ENCODE peak calls at places on chromosomes 2 and 18, in six cellular contexts. J is AG04450; Y is Peyer's patch; B is cardiac muscle cell; W is effector memory CD4-positive, alpha-beta T cell; H is CD4-positive, CD25-positive, alpha-beta regulatory T cell. X is an unnamed sample.

GRCh38 chr2:232375164-232375563 is 3.4 kb upstream of the ALPP start:
- DNase-seq in J (no peak), Y (no peak), B (no peak), W (no peak), H (no peak), X (no peak)

GRCh38 chr2:162989507-162989906 is 150.9 kb upstream of the KCNH7 start:
- DNase-seq in J (no peak), Y (no peak), B (peak; percentile 19), W (no peak), H (no peak), X (no peak)

GRCh38 chr2:23556929-23557328 is 171.9 kb downstream of the KLHL29 start:
- DNase-seq in J (no peak), Y (no peak), B (no peak), W (no peak), H (no peak), X (no peak)

GRCh38 chr18:70454705-70455322 is 166.0 kb downstream of the SOCS6 start:
- DNase-seq in J (peak; percentile 53), Y (no peak), B (peak; percentile 77), W (peak; percentile 2), H (no peak), X (peak; percentile 29)

GRCh38 chr2:2840681-2841300 is 509.7 kb upstream of the MYT1L start:
- DNase-seq in J (no peak), Y (no peak), B (no peak), W (no peak), H (no peak), X (no peak)

GRCh38 chr2:191296083-191297006 is 51.1 kb downstream of the MYO1B start:
- DNase-seq in J (no peak), Y (no peak), B (no peak), W (no peak), H (no peak), X (no peak)

GRCh38 chr2:39730685-39731302 is 48.3 kb downstream of the THUMPD2 start:
- DNase-seq in J (no peak), Y (no peak), B (peak; percentile 32), W (no peak), H (no peak), X (no peak)

GRCh38 chr2:126720647-126721046 is 64.7 kb downstream of the GYPC start:
- DNase-seq in J (no peak), Y (no peak), B (no peak), W (no peak), H (no peak), X (no peak)

GRCh38 chr2:36214682-36215081 is 140.9 kb upstream of the CRIM1 start:
- DNase-seq in J (no peak), Y (no peak), B (peak; percentile 8), W (no peak), H (no peak), X (no peak)

GRCh38 chr18:4639628-4640310 is 184.7 kb upstream of the DLGAP1 start:
- DNase-seq in J (no peak), Y (no peak), B (no peak), W (no peak), H (no peak), X (peak; percentile 10)

GRCh38 chr2:216344206-216344957 is 27.9 kb downstream of the MARCHF4 start:
- DNase-seq in J (no peak), Y (no peak), B (no peak), W (no peak), H (no peak), X (no peak)

GRCh38 chr2:213545481-213545880 is 261.2 kb downstream of the SPAG16 start:
- DNase-seq in J (no peak), Y (no peak), B (no peak), W (no peak), H (no peak), X (no peak)

GRCh38 chr2:66301073-66301766 is 133.7 kb upstream of the MEIS1 start:
- DNase-seq in J (no peak), Y (no peak), B (peak; percentile 8), W (no peak), H (no peak), X (no peak)

GRCh38 chr2:187187521-187187920 is 260.5 kb downstream of the CALCRL start:
- DNase-seq in J (no peak), Y (no peak), B (no peak), W (no peak), H (no peak), X (no peak)

GRCh38 chr2:168697668-168698121 is 104.7 kb upstream of the NOSTRIN start:
- DNase-seq in J (no peak), Y (no peak), B (no peak), W (no peak), H (no peak), X (no peak)

GRCh38 chr2:165699931-165700330 is 94.1 kb downstream of the GALNT3 start:
- DNase-seq in J (no peak), Y (no peak), B (no peak), W (no peak), H (no peak), X (no peak)

GRCh38 chr2:110852541-110853263 is 120.3 kb downstream of the ACOXL start:
- DNase-seq in J (no peak), Y (no peak), B (no peak), W (peak; percentile 36), H (no peak), X (no peak)

GRCh38 chr2:215003001-215003400 is 135.4 kb downstream of the ABCA12 start:
- DNase-seq in J (no peak), Y (no peak), B (no peak), W (no peak), H (no peak), X (no peak)

GRCh38 chr2:240350696-240351087 is 84.8 kb upstream of the GPC1 start:
- DNase-seq in J (no peak), Y (no peak), B (no peak), W (no peak), H (no peak), X (no peak)

DNA sequence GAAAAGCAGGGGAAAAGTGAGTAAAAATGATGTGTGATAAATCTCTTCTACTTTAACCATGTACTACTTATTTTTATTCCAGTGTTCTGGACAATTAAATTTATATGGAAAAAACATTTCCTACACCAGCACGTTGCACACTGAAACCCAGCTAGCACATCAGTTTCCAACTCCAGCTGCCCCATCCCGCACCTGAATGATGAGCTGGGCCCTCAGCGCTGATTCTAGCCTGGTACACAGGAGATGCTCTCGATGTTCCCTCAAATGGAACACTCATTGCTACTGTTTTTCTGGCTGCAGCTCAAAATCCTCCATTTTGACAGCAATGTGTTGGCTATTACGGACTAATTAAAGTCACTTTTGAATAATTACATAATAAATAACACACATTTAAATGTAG is 783.1 kb upstream of the FSHR start:
- DNase-seq in J (no peak), Y (no peak), B (no peak), W (no peak), H (no peak), X (no peak)
- H3K27me3 ChIP-seq in J (no peaks in the 10 kb centered on the region), Y (no peaks in the 10 kb centered on the region), B (no peaks in the 10 kb centered on the region), W (no peaks in the 10 kb centered on the region), H (no peaks in the 10 kb centered on the region), X (no peaks in the 10 kb centered on the region)

DNA sequence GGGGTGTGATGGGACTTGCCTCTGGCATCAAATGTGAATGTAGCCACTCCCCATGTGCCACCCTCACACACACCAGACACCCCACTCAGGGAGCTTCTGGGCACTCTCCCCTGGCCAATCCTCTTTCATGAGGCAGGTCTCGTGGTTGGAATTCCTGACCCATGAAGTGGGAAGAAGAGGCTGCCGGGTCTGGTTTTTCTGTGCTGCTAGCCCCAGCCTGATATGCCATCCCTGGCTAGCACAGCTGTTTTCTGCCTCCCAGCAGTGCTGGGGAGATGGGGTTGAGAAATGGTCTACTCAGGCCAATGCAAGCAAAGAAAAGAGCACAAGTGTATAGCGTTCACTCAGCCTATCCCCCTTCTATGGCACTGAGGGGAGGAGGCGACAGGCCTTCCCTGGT is 1.2 kb upstream of the C2orf72 start:
- DNase-seq in J (no peak), Y (no peak), B (no peak), W (no peak), H (no peak), X (no peak)
- H3K27me3 ChIP-seq in J (peaks cover 55% of the 10 kb centered on the region), Y (no peaks in the 10 kb centered on the region), B (peaks cover 66% of the 10 kb centered on the region), W (peaks cover 27% of the 10 kb centered on the region), H (peaks cover 32% of the 10 kb centered on the region), X (peaks cover 40% of the 10 kb centered on the region)

DNA sequence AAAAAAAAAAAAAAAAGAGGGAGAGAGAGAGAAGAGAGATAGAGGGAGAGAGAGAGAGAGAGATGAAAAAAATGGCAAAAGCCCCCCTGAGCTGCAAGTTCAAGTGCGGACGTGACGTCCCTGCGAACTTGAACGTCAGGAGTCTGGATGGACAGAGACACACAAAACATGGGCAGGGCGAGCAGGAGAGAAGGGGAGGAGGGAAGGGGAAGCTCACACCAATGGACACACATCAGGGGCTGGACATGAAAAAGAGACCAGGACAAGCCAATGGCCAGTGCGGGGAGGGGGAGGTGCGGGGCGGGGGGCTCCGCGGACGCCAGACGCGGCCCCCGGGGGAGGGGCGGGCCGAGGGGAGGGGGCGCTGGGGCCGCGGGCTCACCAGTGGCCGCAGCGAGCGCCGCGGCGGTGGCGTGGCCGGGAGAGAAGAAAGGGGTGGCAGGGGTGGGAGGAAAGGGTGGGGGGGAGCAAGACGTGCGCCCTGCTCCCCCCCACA is at the start of gene BCL11A:
- DNase-seq in J (peak; percentile 44), Y (peak; percentile 79), B (peak; percentile 93), W (no peak), H (no peak), X (peak; percentile 82)
- H3K27me3 ChIP-seq in J (peaks cover 33% of the 10 kb centered on the region), Y (no peaks in the 10 kb centered on the region), B (peaks cover 36% of the 10 kb centered on the region), W (peaks cover 78% of the 10 kb centered on the region), H (peaks cover 26% of the 10 kb centered on the region), X (peaks cover 31% of the 10 kb centered on the region)

GRCh38 chr2:72159211-72159610 is 11.5 kb upstream of the CYP26B1 start:
- DNase-seq in J (no peak), Y (no peak), B (no peak), W (no peak), H (no peak), X (no peak)
- H3K27me3 ChIP-seq in J (peaks cover 42% of the 10 kb centered on the region), Y (no peaks in the 10 kb centered on the region), B (peaks cover 10% of the 10 kb centered on the region), W (no peaks in the 10 kb centered on the region), H (no peaks in the 10 kb centered on the region), X (peaks cover 18% of the 10 kb centered on the region)

GRCh38 chr2:144567745-144568144 is 47.8 kb upstream of the ZEB2 start:
- DNase-seq in J (no peak), Y (no peak), B (no peak), W (no peak), H (no peak), X (no peak)
- H3K27me3 ChIP-seq in J (no peaks in the 10 kb centered on the region), Y (no peaks in the 10 kb centered on the region), B (no peaks in the 10 kb centered on the region), W (no peaks in the 10 kb centered on the region), H (peaks cover 8% of the 10 kb centered on the region), X (no peaks in the 10 kb centered on the region)

GRCh38 chr2:70822843-70823629 is 2.6 kb upstream of the CLEC4F start:
- DNase-seq in J (no peak), Y (no peak), B (no peak), W (no peak), H (no peak), X (no peak)
- H3K27me3 ChIP-seq in J (peaks cover 8% of the 10 kb centered on the region), Y (no peaks in the 10 kb centered on the region), B (no peaks in the 10 kb centered on the region), W (no peaks in the 10 kb centered on the region), H (no peaks in the 10 kb centered on the region), X (peaks cover 5% of the 10 kb centered on the region)

DNA sequence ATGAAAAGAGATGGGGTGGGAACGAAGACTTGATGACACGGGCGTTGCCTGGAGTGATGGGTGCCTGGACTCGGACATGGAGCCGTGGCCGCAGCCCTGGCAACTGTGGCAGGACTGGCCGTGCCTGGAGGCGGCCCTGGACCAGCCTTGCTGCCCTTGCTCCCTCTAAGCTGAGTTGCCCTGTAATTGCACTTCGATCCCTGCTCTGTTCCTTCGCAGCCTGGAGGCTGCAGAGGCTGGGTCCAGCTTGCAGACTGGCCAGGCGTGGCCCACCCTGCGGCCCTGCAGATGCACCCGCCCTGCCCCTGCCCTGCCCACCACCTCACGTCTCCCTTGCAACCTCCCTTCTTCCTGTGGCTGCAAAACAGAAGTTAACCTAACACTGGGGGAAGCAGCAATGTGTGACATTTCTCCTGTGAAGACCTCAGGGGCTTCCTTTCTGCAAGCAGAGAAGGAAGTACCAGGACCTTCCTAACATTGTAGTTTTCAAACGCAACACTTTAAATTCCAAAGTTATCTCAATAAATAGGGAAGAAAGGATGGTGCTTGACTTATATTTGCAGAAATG is 174.6 kb upstream of the TPO start:
- DNase-seq in J (no peak), Y (no peak), B (no peak), W (no peak), H (no peak), X (no peak)
- H3K27me3 ChIP-seq in J (no peaks in the 10 kb centered on the region), Y (no peaks in the 10 kb centered on the region), B (no peaks in the 10 kb centered on the region), W (no peaks in the 10 kb centered on the region), H (no peaks in the 10 kb centered on the region), X (no peaks in the 10 kb centered on the region)